ENCODE peak calls at places on chromosome 15, in six cellular contexts. V is cardiac fibroblast, K is fibroblast of the aortic adventitia, B is GM13976, P is glutamatergic neuron, Y is upper lobe of left lung. C is an unnamed sample.

GRCh38 chr15:68232937-68233336 is 3.4 kb upstream of the CLN6 start:
- DNase-seq in Y (no peak), V (no peak), K (no peak), B (no peak), P (no peak), C (no peak)

GRCh38 chr15:37517106-37517505 is 416.8 kb upstream of the MEIS2 start:
- DNase-seq in B (no peak), Y (no peak), P (no peak), K (no peak), V (no peak), C (no peak)

GRCh38 chr15:92421980-92422379 is 28.3 kb downstream of the ST8SIA2 start:
- DNase-seq in K (no peak), V (no peak), P (no peak), Y (no peak), B (no peak), C (no peak)

GRCh38 chr15:66287461-66288055 is 5.8 kb upstream of the DIS3L start:
- DNase-seq in V (peak; percentile 69), Y (no peak), K (peak; percentile 59), P (no peak), B (peak; percentile 52), C (no peak)

GRCh38 chr15:90708516-90708915 is 8.6 kb upstream of the BLM start:
- DNase-seq in P (no peak), B (no peak), K (peak; percentile 59), V (no peak), Y (no peak), C (no peak)

GRCh38 chr15:66848116-66848515 is 146.1 kb downstream of the SMAD6 start:
- DNase-seq in P (no peak), B (no peak), K (no peak), V (no peak), Y (no peak), C (no peak)

GRCh38 chr15:89551502-89551901 is 23.8 kb upstream of the TICRR start:
- DNase-seq in Y (no peak), K (no peak), P (no peak), B (peak; percentile 55), V (peak; percentile 13), C (no peak)

GRCh38 chr15:62606376-62607164 is 436.0 kb upstream of the TPM1 start:
- DNase-seq in K (peak; percentile 99), P (no peak), B (no peak), V (peak; percentile 99), Y (no peak), C (no peak)

GRCh38 chr15:91885714-91886265 is 32.3 kb downstream of the SLCO3A1 start:
- DNase-seq in B (no peak), V (no peak), Y (no peak), P (no peak), K (no peak), C (no peak)

GRCh38 chr15:72319360-72319984 is 485 bp downstream of the CELF6 start:
- DNase-seq in V (peak; percentile 43), B (peak; percentile 80), K (peak; percentile 43), Y (peak; percentile 67), P (no peak), C (peak; percentile 79)

GRCh38 chr15:42037650-42038049 is 16.8 kb upstream of the PLA2G4E start:
- DNase-seq in P (no peak), Y (peak; percentile 68), B (no peak), V (no peak), K (no peak), C (no peak)

GRCh38 chr15:101133751-101134261 is 118.0 kb downstream of the CHSY1 start:
- DNase-seq in K (no peak), B (no peak), Y (no peak), P (peak; percentile 42), V (no peak), C (no peak)

GRCh38 chr15:25345943-25346342 is 92.9 kb downstream of the UBE3A start:
- DNase-seq in P (peak; percentile 40), Y (no peak), B (no peak), K (peak; percentile 49), V (peak; percentile 27), C (no peak)

GRCh38 chr15:43370310-43370974 is 401 bp downstream of the ZSCAN29 start:
- DNase-seq in V (peak; percentile 35), K (peak; percentile 39), P (peak; percentile 78), B (no peak), Y (peak; percentile 22), C (peak; percentile 27)

GRCh38 chr15:61319892-61320291 is 90.8 kb upstream of the RORA start:
- DNase-seq in P (no peak), B (no peak), K (no peak), V (no peak), Y (no peak), C (no peak)

GRCh38 chr15:73156431-73157191 is 104.3 kb downstream of the NEO1 start:
- DNase-seq in V (no peak), P (no peak), K (no peak), B (no peak), Y (no peak), C (no peak)

GRCh38 chr15:53323197-53323596 is 436.3 kb downstream of the WDR72 start:
- DNase-seq in P (no peak), K (no peak), V (no peak), Y (no peak), B (no peak), C (no peak)

GRCh38 chr15:51801391-51801835 is 28.0 kb upstream of the TMOD3 start:
- DNase-seq in Y (no peak), P (peak; percentile 75), B (peak; percentile 26), V (peak; percentile 44), K (peak; percentile 57), C (peak; percentile 24)

GRCh38 chr15:34084086-34084485 is 17.6 kb downstream of the EMC7 start:
- DNase-seq in B (no peak), Y (no peak), K (peak; percentile 59), P (no peak), V (no peak), C (no peak)

GRCh38 chr15:89112341-89112971 is 24.2 kb downstream of the ABHD2 start:
- DNase-seq in P (no peak), B (peak; percentile 46), Y (no peak), K (peak; percentile 62), V (peak; percentile 68), C (no peak)

GRCh38 chr15:24764375-24765171 is 89.0 kb downstream of the NPAP1 start:
- DNase-seq in K (no peak), P (no peak), Y (no peak), B (no peak), V (no peak), C (no peak)

GRCh38 chr15:68408971-68409370 is 23.0 kb downstream of the ITGA11 start:
- DNase-seq in V (no peak), P (no peak), K (no peak), B (no peak), Y (no peak), C (no peak)

GRCh38 chr15:51576451-51576850 is 46.1 kb downstream of the DMXL2 start:
- DNase-seq in Y (no peak), V (no peak), K (no peak), P (no peak), B (no peak), C (no peak)

GRCh38 chr15:100713163-100713867 is 110.9 kb downstream of the ASB7 start:
- DNase-seq in B (no peak), Y (peak; percentile 52), P (no peak), V (peak; percentile 83), K (peak; percentile 80), C (no peak)

GRCh38 chr15:90013503-90013937 is 12.4 kb downstream of the ZNF710 start:
- DNase-seq in V (no peak), P (no peak), Y (peak; percentile 12), B (peak; percentile 56), K (no peak), C (no peak)

GRCh38 chr15:89323825-89324224 is 10.8 kb downstream of the POLG start:
- DNase-seq in B (no peak), V (no peak), P (no peak), K (no peak), Y (no peak), C (no peak)

DNA sequence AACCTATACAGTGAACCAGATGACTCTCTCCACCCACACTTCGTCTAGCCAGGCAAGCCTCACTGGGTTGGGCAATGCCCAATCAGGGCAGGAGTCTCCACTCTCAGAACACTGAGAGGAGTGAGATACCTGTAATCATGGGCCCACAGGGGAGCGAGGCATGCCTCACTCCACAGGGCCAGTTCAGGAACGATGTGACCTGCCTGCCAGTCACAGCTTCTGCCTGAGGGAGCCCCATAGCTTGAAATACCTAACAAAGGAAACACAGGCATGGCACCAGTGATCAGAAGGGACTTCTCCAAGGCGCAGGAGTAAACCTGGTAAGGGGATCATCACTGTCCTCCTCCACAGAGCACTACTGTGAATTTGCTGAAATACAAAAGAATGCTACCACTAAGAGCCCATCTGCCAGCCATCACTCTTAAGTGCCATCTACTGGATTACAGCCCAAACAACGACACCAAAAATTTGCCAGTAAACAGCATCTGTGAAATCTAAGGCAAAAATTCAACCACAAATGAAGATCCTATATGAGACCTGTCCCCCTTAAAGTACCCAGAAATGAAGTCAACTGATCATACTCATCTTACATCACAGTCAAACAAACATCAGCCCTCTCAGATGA is 689.9 kb upstream of the SEMA6D start:
- DNase-seq in P (no peak), B (no peak), V (no peak), K (no peak), Y (no peak), C (no peak)
- TF ChIP-seq CTCF in P (no peak), B (no peak), V (no peak), K (no peak), Y (no peak), C (peak; percentile 23)

GRCh38 chr15:64096486-64097431 is 977 bp downstream of the SNX1 start:
- DNase-seq in B (no peak), K (peak; percentile 47), V (peak; percentile 49), Y (no peak), P (no peak), C (no peak)
- TF ChIP-seq CTCF in B (no peak), K (peak; percentile 40), V (peak; percentile 14), Y (peak; percentile 22), P (no peak), C (peak; percentile 42)

GRCh38 chr15:84981711-84982300 is at the start of gene PDE8A:
- DNase-seq in Y (peak; percentile 44), V (no peak), K (no peak), B (peak; percentile 70), P (peak; percentile 45), C (peak; percentile 23)
- TF ChIP-seq CTCF in Y (peak; percentile 70), V (no peak), K (no peak), B (no peak), P (no peak), C (peak; percentile 39)

GRCh38 chr15:81174759-81175327 is 21.8 kb upstream of the IL16 start:
- DNase-seq in V (no peak), K (no peak), P (no peak), Y (no peak), B (no peak), C (no peak)
- TF ChIP-seq CTCF in V (peak; percentile 5), K (no peak), P (no peak), Y (no peak), B (no peak), C (no peak)

GRCh38 chr15:29652595-29652994 is 169.7 kb downstream of the TJP1 start:
- DNase-seq in K (no peak), B (no peak), Y (no peak), V (no peak), P (no peak), C (no peak)

GRCh38 chr15:29651476-29652072 is 170.7 kb downstream of the TJP1 start:
- DNase-seq in Y (no peak), P (no peak), V (no peak), B (no peak), K (no peak), C (no peak)

GRCh38 chr15:29656636-29657475 is 165.4 kb downstream of the TJP1 start:
- DNase-seq in K (no peak), V (peak; percentile 9), P (peak; percentile 75), Y (no peak), B (no peak), C (peak; percentile 79)
- TF ChIP-seq CTCF in K (no peak), V (no peak), P (no peak), Y (no peak), B (no peak), C (peak; percentile 61)